ENCODE peak calls at places on chromosomes 1 and 21, in four cellular contexts. R, H, P and B are unnamed samples.

GRCh38 chr1:215052656-215053055 is 29.9 kb upstream of the KCNK2 start:
- DNase-seq in R (peak; percentile 84), H (peak; percentile 31), P (no peak), B (no peak)

GRCh38 chr1:83698644-83699043 is 300.3 kb downstream of the TTLL7 start:
- DNase-seq in R (no peak), H (no peak), P (no peak), B (no peak)

GRCh38 chr1:150561830-150562367 is 12.7 kb downstream of the ADAMTSL4 start:
- DNase-seq in R (peak; percentile 96), H (peak; percentile 91), P (peak; percentile 91), B (peak; percentile 94)

GRCh38 chr1:43270421-43271095 is 775 bp downstream of the TMEM125 start:
- DNase-seq in R (peak; percentile 8), H (peak; percentile 88), P (peak; percentile 71), B (peak; percentile 69)

GRCh38 chr21:32388306-32388705 is 4.5 kb downstream of the URB1 start:
- DNase-seq in R (no peak), H (no peak), P (no peak), B (no peak)

GRCh38 chr1:24905355-24905978 is 24.6 kb downstream of the RUNX3 start:
- DNase-seq in R (no peak), H (no peak), P (no peak), B (no peak)

GRCh38 chr1:38474738-38475623 is 384.6 kb downstream of the RRAGC start:
- DNase-seq in R (no peak), H (no peak), P (no peak), B (peak; percentile 25)

GRCh38 chr1:207097871-207098324 is 6.1 kb upstream of the C4BPA start:
- DNase-seq in R (no peak), H (peak; percentile 89), P (no peak), B (no peak)

GRCh38 chr1:53319296-53320101 is 8.4 kb downstream of the LRP8 start:
- DNase-seq in R (no peak), H (no peak), P (no peak), B (no peak)

GRCh38 chr1:10920063-10920626 is 92.3 kb upstream of the TARDBP start:
- DNase-seq in R (no peak), H (no peak), P (no peak), B (no peak)

GRCh38 chr1:222026280-222026679 is 284.4 kb upstream of the DUSP10 start:
- DNase-seq in R (no peak), H (no peak), P (no peak), B (no peak)

GRCh38 chr1:75672528-75673393 is 51.7 kb upstream of the ACADM start:
- DNase-seq in R (peak; percentile 90), H (peak; percentile 84), P (peak; percentile 76), B (peak; percentile 19)

GRCh38 chr1:231091853-231092301 is 51.8 kb upstream of the FAM89A start:
- DNase-seq in R (peak; percentile 32), H (peak; percentile 72), P (peak; percentile 74), B (peak; percentile 63)

GRCh38 chr1:207808322-207808705 is 56.5 kb downstream of the CD46 start:
- DNase-seq in R (no peak), H (no peak), P (no peak), B (no peak)

GRCh38 chr1:229430761-229431269 is 3.1 kb downstream of the ACTA1 start:
- DNase-seq in R (peak; percentile 69), H (no peak), P (peak; percentile 74), B (peak; percentile 92)

GRCh38 chr1:43481481-43481880 is 27.8 kb upstream of the HYI start:
- DNase-seq in R (no peak), H (no peak), P (no peak), B (no peak)

GRCh38 chr1:236761397-236762132 is 33.5 kb upstream of the MTR start:
- DNase-seq in R (no peak), H (no peak), P (no peak), B (no peak)

GRCh38 chr21:21968810-21969588 is 970.8 kb downstream of the NCAM2 start:
- DNase-seq in R (no peak), H (no peak), P (no peak), B (no peak)

GRCh38 chr1:102566182-102566581 is 542.1 kb downstream of the COL11A1 start:
- DNase-seq in R (no peak), H (no peak), P (no peak), B (no peak)

GRCh38 chr1:235999259-235999925 is 65.5 kb downstream of the NID1 start:
- DNase-seq in R (peak; percentile 93), H (peak; percentile 87), P (peak; percentile 19), B (no peak)

GRCh38 chr1:70890408-70890807 is 157.2 kb downstream of the PTGER3 start:
- DNase-seq in R (no peak), H (no peak), P (peak; percentile 18), B (no peak)

GRCh38 chr1:209895709-209896108 is 42.3 kb upstream of the SYT14 start:
- DNase-seq in R (peak; percentile 89), H (peak; percentile 96), P (no peak), B (no peak)

GRCh38 chr1:41572224-41572623 is 87.7 kb upstream of the EDN2 start:
- DNase-seq in R (no peak), H (no peak), P (no peak), B (no peak)

GRCh38 chr1:93845554-93846150 is 33.4 kb downstream of the DNTTIP2 start:
- DNase-seq in R (peak; percentile 95), H (peak; percentile 83), P (peak; percentile 21), B (peak; percentile 37)

GRCh38 chr1:220876511-220877347 is 2.5 kb upstream of the HLX start:
- DNase-seq in R (no peak), H (no peak), P (no peak), B (peak; percentile 86)

GRCh38 chr21:36155603-36156338 is 853 bp upstream of the DOP1B start:
- DNase-seq in R (no peak), H (peak; percentile 80), P (no peak), B (peak; percentile 6)

DNA sequence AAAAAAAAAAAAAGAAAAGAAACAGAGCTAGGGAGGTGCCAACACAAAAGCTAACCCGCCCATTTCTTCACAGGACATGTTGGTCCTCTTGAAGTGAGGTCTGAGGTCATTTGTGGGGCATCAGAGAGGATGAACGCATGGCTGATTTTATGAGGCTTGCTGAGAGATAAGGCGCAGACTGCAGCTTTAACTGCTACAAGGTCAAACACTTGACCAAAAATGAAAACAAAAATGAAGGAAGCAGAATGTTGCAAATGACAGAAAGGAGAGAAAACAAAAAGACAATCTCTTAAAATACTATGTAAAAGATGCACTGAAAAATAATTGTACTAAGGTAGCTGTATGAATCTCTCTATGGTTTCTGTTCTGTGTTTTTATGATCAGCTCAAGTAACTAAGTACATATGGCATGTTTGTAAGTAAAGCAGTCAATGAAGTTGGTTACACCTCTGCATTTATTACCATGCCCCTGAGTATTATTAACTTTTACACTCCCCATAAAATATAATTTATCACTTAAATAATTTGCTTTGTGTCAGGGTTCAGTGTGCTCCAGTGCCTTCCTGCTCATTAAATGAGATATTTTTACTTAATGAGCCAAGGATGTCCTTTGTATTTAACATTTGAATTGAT is 249.1 kb upstream of the NR5A2 start:
- DNase-seq in R (no peak), H (peak; percentile 46), P (no peak), B (no peak)
- H3K4me3 ChIP-seq in R (no peak overlapping the region), H (no peak overlapping the region), P (no peak overlapping the region), B (no peak overlapping the region)

DNA sequence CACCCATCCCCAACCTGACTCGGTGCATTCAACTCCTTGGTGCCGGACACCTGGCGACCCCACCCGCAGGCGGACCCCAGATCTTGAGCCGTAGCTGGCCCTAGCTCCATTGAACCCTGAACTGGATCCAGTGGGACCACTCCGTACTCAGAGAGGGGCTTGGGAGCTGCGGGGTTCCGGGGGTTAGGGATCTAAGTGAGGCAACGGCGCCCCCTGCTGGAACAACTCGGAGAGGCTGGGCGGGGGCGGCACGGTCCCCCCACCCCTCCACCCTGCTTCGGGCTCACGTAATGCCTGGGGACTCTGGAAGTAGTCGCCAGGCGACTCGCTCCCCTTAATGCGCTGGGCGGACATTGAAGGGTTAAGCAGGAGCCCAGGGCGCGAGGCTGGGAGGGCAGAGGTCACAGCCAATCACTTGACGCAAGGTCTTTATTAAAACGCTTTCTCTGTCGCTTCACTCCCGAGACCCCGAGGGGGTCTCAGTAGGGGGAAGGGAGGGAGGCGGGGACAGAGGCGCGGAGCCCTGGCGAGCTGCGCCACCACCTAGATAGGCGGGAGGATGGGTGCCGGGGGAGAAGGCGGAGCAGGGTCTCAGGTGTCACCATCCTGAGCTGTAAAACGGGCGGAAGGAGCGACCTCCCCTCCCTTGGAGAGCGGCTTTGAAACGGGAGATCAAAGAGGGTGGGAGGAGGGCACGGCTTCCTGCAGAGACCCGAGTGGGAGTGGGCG is 699 bp upstream of the CRABP2 start:
- DNase-seq in R (peak; percentile 73), H (peak; percentile 72), P (peak; percentile 94), B (peak; percentile 94)
- TF ChIP-seq EZH2 in R (no peak), H (no peak), P (no peak), B (no peak)

DNA sequence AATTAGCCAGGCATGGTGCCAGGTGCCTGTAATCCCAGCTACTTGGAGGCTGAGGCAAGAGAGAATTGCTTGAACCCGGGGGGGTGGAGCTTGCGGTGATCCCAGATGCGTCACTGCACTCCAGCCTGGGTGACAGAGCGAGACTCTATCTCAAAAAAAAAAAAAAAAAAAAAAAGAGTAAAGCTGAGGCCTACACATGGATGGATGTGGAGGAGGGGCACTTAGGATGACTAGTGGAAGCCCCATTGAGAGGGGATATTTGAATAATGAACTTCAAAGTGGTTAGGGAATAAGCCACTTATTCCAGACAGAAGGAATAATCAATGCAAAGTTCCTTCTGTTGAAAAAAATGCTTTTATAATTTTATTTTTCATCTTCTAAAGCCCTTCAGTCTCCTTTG is 51.4 kb downstream of the PTBP2 start:
- DNase-seq in R (no peak), H (no peak), P (no peak), B (no peak)
- H3K36me3 ChIP-seq in R (peaks cover 40% of the 10 kb centered on the region), H (peaks cover 25% of the 10 kb centered on the region), P (peaks cover 68% of the 10 kb centered on the region), B (peaks cover 52% of the 10 kb centered on the region)

GRCh38 chr1:158998037-158998780 is 11.5 kb upstream of the IFI16 start:
- DNase-seq in R (no peak), H (no peak), P (no peak), B (no peak)

GRCh38 chr1:158999301-159000069 is 10.2 kb upstream of the IFI16 start:
- DNase-seq in R (peak; percentile 92), H (peak; percentile 27), P (no peak), B (peak; percentile 90)

GRCh38 chr1:159000070-159000409 is 9.7 kb upstream of the IFI16 start:
- DNase-seq in R (peak; percentile 64), H (no peak), P (no peak), B (no peak)

GRCh38 chr1:158996998-158997397 is 12.7 kb upstream of the IFI16 start:
- DNase-seq in R (no peak), H (no peak), P (no peak), B (no peak)

GRCh38 chr1:158998781-158999161 is 10.9 kb upstream of the IFI16 start:
- DNase-seq in R (peak; percentile 78), H (peak; percentile 80), P (peak; percentile 47), B (peak; percentile 67)
- H3K4me3 ChIP-seq in R (peak overlapping the region; percentile 83), H (peak overlapping the region; percentile 61), P (no peak overlapping the region), B (peak overlapping the region; percentile 58)